ENCODE peak calls at places on chromosome 4, in five cellular contexts. V is A673; Q is SK-N-SH; F is CD8-positive, alpha-beta T cell; B is prostate gland. C is an unnamed sample.
A peak's percentile ranks its signal among the peaks of the same experiment; 100 is the strongest.

GRCh38 chr4:188417181-188417580 is 277.9 kb downstream of the TRIML1 start:
- DNase-seq in V (peak; percentile 40), B (no peak), F (no peak), Q (no peak), C (no peak)

GRCh38 chr4:109560687-109561452 is 824 bp downstream of the MCUB start:
- DNase-seq in V (peak; percentile 53), Q (peak; percentile 53), B (peak; percentile 12), F (peak; percentile 74), C (peak; percentile 59)

GRCh38 chr4:88964450-88964849 is 92.5 kb downstream of the FAM13A start:
- DNase-seq in V (no peak), B (no peak), F (no peak), Q (no peak), C (no peak)

GRCh38 chr4:119106036-119107000 is 29.3 kb upstream of the MYOZ2 start:
- DNase-seq in V (peak; percentile 37), Q (no peak), F (no peak), B (no peak), C (peak; percentile 61)

GRCh38 chr4:47469951-47470350 is 6.4 kb upstream of the COMMD8 start:
- DNase-seq in F (no peak), B (no peak), Q (no peak), V (no peak), C (no peak)

GRCh38 chr4:7190668-7191545 is 1.4 kb upstream of the SORCS2 start:
- DNase-seq in V (no peak), B (no peak), Q (no peak), F (no peak), C (no peak)

GRCh38 chr4:152989554-152989970 is 53.4 kb downstream of the FHDC1 start:
- DNase-seq in F (no peak), Q (no peak), V (no peak), B (no peak), C (no peak)

GRCh38 chr4:100008048-100008447 is 58.0 kb upstream of the H2AZ1 start:
- DNase-seq in F (no peak), Q (no peak), B (no peak), V (no peak), C (no peak)

GRCh38 chr4:189773909-189774308 is 166.8 kb upstream of the FRG1 start:
- DNase-seq in F (no peak), B (no peak), V (peak; percentile 9), Q (no peak), C (peak; percentile 51)

GRCh38 chr4:110196206-110196870 is 2.1 kb downstream of the ELOVL6 start:
- DNase-seq in V (peak; percentile 61), Q (peak; percentile 79), B (peak; percentile 46), F (peak; percentile 69), C (peak; percentile 68)

GRCh38 chr4:118834070-118834469 is 1.9 kb downstream of the SEC24D start:
- DNase-seq in Q (peak; percentile 23), B (no peak), F (no peak), V (no peak), C (no peak)

GRCh38 chr4:22850055-22850454 is 157.3 kb downstream of the GBA3 start:
- DNase-seq in B (no peak), Q (no peak), V (no peak), F (no peak), C (no peak)

GRCh38 chr4:88958080-88958479 is 98.9 kb downstream of the FAM13A start:
- DNase-seq in B (no peak), Q (no peak), F (no peak), V (no peak), C (no peak)

GRCh38 chr4:71064521-71064920 is 71.1 kb downstream of the DCK start:
- DNase-seq in B (no peak), Q (no peak), F (no peak), V (no peak), C (no peak)

GRCh38 chr4:175805863-175806262 is 6.2 kb downstream of the GPM6A start:
- DNase-seq in B (no peak), F (no peak), Q (no peak), V (no peak), C (no peak)

GRCh38 chr4:101762544-101762943 is 28.0 kb upstream of the BANK1 start:
- DNase-seq in F (no peak), Q (no peak), B (no peak), V (peak; percentile 14), C (no peak)

GRCh38 chr4:173943547-173943946 is 339.9 kb downstream of the FBXO8 start:
- DNase-seq in F (no peak), B (no peak), Q (peak; percentile 44), V (no peak), C (no peak)

GRCh38 chr4:47486306-47486705 is 1.2 kb downstream of the ATP10D start:
- DNase-seq in B (no peak), F (no peak), V (no peak), Q (no peak), C (no peak)

GRCh38 chr4:79317711-79318110 is 8.2 kb downstream of the NAA11 start:
- DNase-seq in F (no peak), B (no peak), V (no peak), Q (no peak), C (peak; percentile 60)

GRCh38 chr4:101284546-101284945 is 62.8 kb downstream of the PPP3CA start:
- DNase-seq in V (no peak), B (no peak), Q (no peak), F (no peak), C (no peak)

GRCh38 chr4:1693131-1693896 is 9.2 kb upstream of the FAM53A start:
- DNase-seq in Q (peak; percentile 78), F (peak; percentile 85), B (peak; percentile 76), V (peak; percentile 86), C (peak; percentile 82)

GRCh38 chr4:1690698-1691097 is 6.6 kb upstream of the FAM53A start:
- DNase-seq in F (no peak), V (no peak), B (no peak), Q (no peak), C (no peak)

GRCh38 chr4:1691737-1692373 is 7.7 kb upstream of the FAM53A start:
- DNase-seq in Q (no peak), F (no peak), V (no peak), B (no peak), C (no peak)

DNA sequence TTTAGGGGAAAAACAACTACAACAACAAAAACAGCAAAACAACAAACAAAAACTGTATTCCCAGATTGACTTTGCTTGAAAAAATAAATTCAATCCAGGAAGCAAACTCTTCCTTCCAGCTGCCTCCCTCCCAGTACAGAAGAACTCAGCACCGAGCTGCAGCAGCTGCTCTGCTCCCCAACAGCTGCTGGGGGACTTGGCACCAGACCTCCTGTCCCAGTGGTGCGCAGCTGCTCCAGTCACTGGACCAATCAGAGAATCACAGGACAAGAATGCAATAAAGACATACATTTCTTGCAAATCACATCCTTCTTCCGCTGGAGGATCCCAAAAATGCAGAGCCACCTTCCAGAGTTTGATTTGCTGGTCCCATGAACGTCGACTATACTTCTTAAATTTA is 11.8 kb upstream of the FAM53A start:
- DNase-seq in B (no peak), V (no peak), Q (no peak), F (no peak), C (peak; percentile 97)
- H3K36me3 ChIP-seq in B (no peaks in the 10 kb centered on the region), V (peaks cover 96% of the 10 kb centered on the region), Q (peaks cover 74% of the 10 kb centered on the region), F (peaks cover 38% of the 10 kb centered on the region), C (peaks cover 82% of the 10 kb centered on the region)

GRCh38 chr4:123832173-123833026 is 435.8 kb downstream of the SPRY1 start:
- DNase-seq in B (no peak), F (no peak), V (peak; percentile 84), Q (no peak), C (peak; percentile 99)
- H3K4me3 ChIP-seq in B (no peak overlapping the region), F (no peak overlapping the region), V (no peak overlapping the region), Q (no peak overlapping the region), C (peak overlapping the region; percentile 11)

DNA sequence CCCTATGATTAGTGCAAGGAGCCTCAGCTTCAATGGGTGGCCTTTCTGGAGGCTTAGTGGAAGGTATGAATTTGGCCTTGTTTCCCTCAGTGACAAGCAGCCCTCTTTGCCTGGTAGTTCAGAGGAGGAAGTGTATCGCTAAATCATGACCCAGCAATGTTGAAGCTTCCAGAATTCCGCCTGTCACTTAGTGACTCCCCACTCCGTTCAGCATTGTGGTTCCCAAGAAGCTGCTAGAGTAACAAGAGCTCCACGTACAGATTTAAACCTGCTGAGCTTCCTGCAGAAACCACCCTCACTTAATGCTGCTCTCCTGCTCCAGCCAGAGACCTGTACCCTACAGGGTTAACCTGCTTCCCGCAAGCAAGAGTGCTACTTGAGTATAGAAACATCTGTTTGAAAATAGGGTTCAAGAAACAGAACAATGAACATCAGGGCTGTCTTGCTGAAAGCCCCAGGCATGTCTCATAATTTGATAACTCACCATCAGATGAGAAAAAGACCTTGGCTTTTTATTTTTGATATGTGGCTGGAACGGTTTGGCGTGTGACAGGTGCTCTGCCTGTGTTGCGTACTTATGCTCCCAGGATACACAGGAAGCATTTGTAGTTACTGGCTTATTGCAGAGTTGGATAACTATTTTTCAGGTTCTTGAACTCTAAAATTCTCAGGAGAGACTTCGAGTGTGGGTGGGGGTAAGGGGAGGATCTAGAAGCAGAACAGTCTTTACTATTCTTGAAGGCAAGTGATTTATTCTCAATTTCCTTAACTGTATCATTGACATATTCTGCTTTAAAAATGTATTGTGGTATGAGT is 105.3 kb downstream of the UCHL1 start:
- DNase-seq in F (no peak), V (peak; percentile 12), B (no peak), Q (peak; percentile 39), C (no peak)
- H3K27ac ChIP-seq in F (no peak overlapping the region), V (no peak overlapping the region), B (peak overlapping the region; percentile 82), Q (no peak overlapping the region), C (no peak overlapping the region)

GRCh38 chr4:48898733-48899431 is 7.7 kb downstream of the OCIAD2 start:
- DNase-seq in F (no peak), B (no peak), V (peak; percentile 69), Q (no peak), C (no peak)

GRCh38 chr4:48899950-48900349 is 6.6 kb downstream of the OCIAD2 start:
- DNase-seq in F (no peak), B (no peak), V (peak; percentile 88), Q (no peak), C (no peak)

GRCh38 chr4:48902266-48902665 is 4.3 kb downstream of the OCIAD2 start:
- DNase-seq in F (no peak), Q (no peak), B (no peak), V (peak; percentile 70), C (no peak)

GRCh38 chr4:48899432-48899749 is 7.2 kb downstream of the OCIAD2 start:
- DNase-seq in B (no peak), V (no peak), F (no peak), Q (no peak), C (no peak)

DNA sequence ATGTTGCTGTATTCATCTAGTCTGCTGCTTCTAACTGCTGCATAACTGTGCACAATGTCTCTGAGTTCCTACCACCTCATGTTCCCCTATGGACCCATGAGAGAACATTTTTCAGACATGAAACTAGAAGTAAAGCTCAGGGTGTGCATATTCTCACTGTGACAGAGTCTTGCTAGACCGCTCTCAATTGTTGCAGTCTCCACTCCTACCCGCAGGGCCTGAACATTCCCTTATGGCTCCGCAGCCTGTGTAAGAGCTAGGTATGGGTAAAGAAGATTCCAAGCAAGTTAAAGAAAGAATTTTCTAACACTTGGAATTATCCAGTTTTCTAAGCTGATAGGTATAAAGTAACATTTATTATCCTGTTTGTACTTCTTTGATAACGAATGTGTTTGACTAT is 5.4 kb downstream of the OCIAD2 start:
- DNase-seq in B (no peak), V (no peak), Q (no peak), F (no peak), C (no peak)
- H3K36me3 ChIP-seq in B (no peaks in the 10 kb centered on the region), V (peaks cover 41% of the 10 kb centered on the region), Q (peaks cover 44% of the 10 kb centered on the region), F (peaks cover 37% of the 10 kb centered on the region), C (peaks cover 6% of the 10 kb centered on the region)

DNA sequence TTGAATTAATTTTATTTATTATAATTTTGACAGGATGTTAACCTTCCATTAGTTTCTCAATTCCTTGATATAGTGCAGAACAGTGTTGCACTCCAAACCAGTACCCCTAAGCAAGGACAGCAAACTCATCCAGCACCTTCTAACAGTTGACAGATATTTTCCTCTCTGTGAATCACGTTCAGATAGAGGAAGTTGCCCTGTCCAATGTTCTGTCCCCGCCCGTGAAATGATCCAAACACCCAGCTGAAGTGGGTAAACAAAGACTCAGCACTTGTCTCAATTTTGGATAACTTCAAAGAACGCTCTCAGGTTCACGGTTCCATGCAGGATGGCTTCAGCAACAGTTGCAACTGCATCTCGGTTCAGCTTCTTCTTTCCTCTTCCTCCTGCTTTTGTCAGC is 1240.0 kb upstream of the ADGRL3 start:
- DNase-seq in Q (no peak), F (no peak), B (no peak), V (no peak), C (no peak)
- H3K4me3 ChIP-seq in Q (no peak overlapping the region), F (no peak overlapping the region), B (no peak overlapping the region), V (no peak overlapping the region), C (no peak overlapping the region)